ENCODE peak calls at places on chromosomes 12 and 14, in four cellular contexts. Q is GM12878, G is GM23248, P is transverse colon. V is an unnamed sample. For H3K4me1, the result is how much of the 10 kb centered on the place peaks cover.

GRCh38 chr12:131893605-131894312 is 663 bp upstream of the ULK1 start:
- DNase-seq in Q (no peak), G (peak), P (no peak), V (no peak)

GRCh38 chr12:111196532-111196931 is 172.4 kb downstream of the PHETA1 start:
- DNase-seq in Q (no peak), G (no peak), P (no peak), V (no peak)

GRCh38 chr12:27300251-27300650 is 32.4 kb upstream of the BMAL2 start:
- DNase-seq in Q (no peak), G (no peak), P (no peak), V (no peak)

GRCh38 chr14:53325176-53325806 is 172.2 kb upstream of the DDHD1 start:
- DNase-seq in Q (no peak), G (peak), P (no peak), V (no peak)

GRCh38 chr12:103138538-103138937 is 181.1 kb downstream of the ASCL1 start:
- DNase-seq in Q (no peak), G (no peak), P (no peak), V (no peak)

GRCh38 chr12:93879476-93880376 is 202.6 kb downstream of the CRADD start:
- DNase-seq in Q (no peak), G (peak), P (no peak), V (no peak)

GRCh38 chr12:14691560-14691959 is 4.8 kb downstream of the GUCY2C start:
- DNase-seq in Q (no peak), G (no peak), P (peak), V (no peak)

GRCh38 chr12:57766464-57767311 is at the start of gene CYP27B1:
- DNase-seq in Q (no peak), G (peak), P (no peak), V (peak)

GRCh38 chr14:81157431-81157830 is 63.3 kb downstream of the GTF2A1 start:
- DNase-seq in Q (no peak), G (peak), P (no peak), V (no peak)

GRCh38 chr12:120076651-120077050 is 39.9 kb downstream of the RAB35 start:
- DNase-seq in Q (no peak), G (no peak), P (no peak), V (no peak)

GRCh38 chr14:90871605-90872233 is 55.5 kb upstream of the TTC7B start:
- DNase-seq in Q (no peak), G (peak), P (no peak), V (no peak)

GRCh38 chr12:124179936-124180605 is 114.8 kb upstream of the RFLNA start:
- DNase-seq in Q (no peak), G (no peak), P (no peak), V (no peak)

GRCh38 chr14:32896979-32897723 is 41.5 kb upstream of the NPAS3 start:
- DNase-seq in Q (no peak), G (peak), P (no peak), V (no peak)

GRCh38 chr14:90971687-90972086 is 88.8 kb downstream of the RPS6KA5 start:
- DNase-seq in Q (no peak), G (no peak), P (no peak), V (no peak)

GRCh38 chr14:29274890-29275651 is 508.5 kb downstream of the FOXG1 start:
- DNase-seq in Q (no peak), G (no peak), P (no peak), V (no peak)

GRCh38 chr12:31578632-31579031 is 12.3 kb downstream of the DENND5B start:
- DNase-seq in Q (no peak), G (peak), P (no peak), V (no peak)

GRCh38 chr14:105527381-105528196 is 1.2 kb downstream of the TMEM121 start:
- DNase-seq in Q (no peak), G (no peak), P (no peak), V (no peak)
- H3K4me1 ChIP-seq in Q (under half), G (under half), P (under half), V (under half)

GRCh38 chr14:61563880-61564622 is 131.3 kb upstream of the HIF1A start:
- DNase-seq in Q (no peak), G (no peak), P (no peak), V (no peak)
- H3K4me1 ChIP-seq in Q (under half), G (half or more), P (under half), V (under half)

GRCh38 chr14:55126932-55127490 is 2.0 kb upstream of the LGALS3 start:
- DNase-seq in Q (no peak), G (no peak), P (no peak), V (no peak)
- H3K4me1 ChIP-seq in Q (under half), G (under half), P (half or more), V (half or more)

DNA sequence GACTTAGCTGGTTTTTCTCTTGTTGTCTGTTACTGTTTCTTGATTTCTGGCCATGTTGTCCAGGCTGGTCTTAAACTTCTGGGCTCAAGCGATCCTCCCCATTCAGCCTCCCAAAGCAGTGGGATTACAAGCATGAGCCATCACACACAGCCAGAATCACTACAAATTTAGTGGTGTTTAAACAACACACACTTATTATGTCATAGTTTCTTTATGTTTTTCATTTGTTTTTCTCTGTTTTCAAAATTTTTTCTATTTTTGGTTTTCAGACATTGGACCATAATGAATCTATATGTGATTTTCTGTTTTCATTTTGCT is 10.0 kb downstream of the PSMA6 start:
- DNase-seq in Q (no peak), G (no peak), P (no peak), V (no peak)
- H3K4me1 ChIP-seq in Q (under half), G (under half), P (under half), V (under half)

GRCh38 chr12:11707535-11707934 is 58.1 kb downstream of the ETV6 start:
- DNase-seq in Q (no peak), G (no peak), P (peak), V (peak)
- H3K4me1 ChIP-seq in Q (under half), G (under half), P (half or more), V (under half)